ENCODE peak calls at places on chromosomes 11 and 22, in four cellular contexts. One of them, this sample, is unnamed.

GRCh38 chr11:107915229-107915628 is 13.0 kb upstream of the RAB39A start:
- DNase-seq in K562: no peak
- DNase-seq in HepG2: no peak
- DNase-seq in GM12878: no peak
- DNase-seq in this sample: no peak

GRCh38 chr11:848988-849824 is 6.6 kb downstream of the TSPAN4 start:
- DNase-seq in K562: no peak
- DNase-seq in HepG2: no peak
- DNase-seq in GM12878: no peak
- DNase-seq in this sample: peak; percentile 74

GRCh38 chr11:126734752-126735151 is 265.8 kb downstream of the KIRREL3 start:
- DNase-seq in K562: no peak
- DNase-seq in HepG2: no peak
- DNase-seq in GM12878: no peak
- DNase-seq in this sample: no peak

GRCh38 chr11:64856382-64857227 is 12.2 kb upstream of the CDC42BPG start:
- DNase-seq in GM12878: no peak
- DNase-seq in HepG2: peak; percentile 68
- DNase-seq in K562: no peak
- DNase-seq in this sample: no peak

GRCh38 chr11:123569387-123569786 is 85.0 kb downstream of the SCN3B start:
- DNase-seq in HepG2: no peak
- DNase-seq in GM12878: no peak
- DNase-seq in K562: no peak
- DNase-seq in this sample: no peak

GRCh38 chr11:60193687-60194433 is 11.0 kb upstream of the MS4A6A start:
- DNase-seq in HepG2: peak; percentile 58
- DNase-seq in GM12878: peak; percentile 80
- DNase-seq in K562: peak; percentile 75
- DNase-seq in this sample: peak; percentile 52

GRCh38 chr11:59680287-59681154 is 11.7 kb upstream of the PATL1 start:
- DNase-seq in K562: peak; percentile 92
- DNase-seq in GM12878: peak; percentile 20
- DNase-seq in HepG2: peak; percentile 73
- DNase-seq in this sample: peak; percentile 71

GRCh38 chr11:8253566-8253965 is 10.1 kb downstream of the LMO1 start:
- DNase-seq in GM12878: no peak
- DNase-seq in K562: no peak
- DNase-seq in HepG2: no peak
- DNase-seq in this sample: no peak

GRCh38 chr11:60925685-60926267 is 1.5 kb downstream of the TMEM132A start:
- DNase-seq in HepG2: no peak
- DNase-seq in GM12878: no peak
- DNase-seq in K562: no peak
- DNase-seq in this sample: no peak

GRCh38 chr11:109946322-109946846 is 146.8 kb upstream of the ZC3H12C start:
- DNase-seq in HepG2: peak; percentile 78
- DNase-seq in K562: peak; percentile 87
- DNase-seq in GM12878: peak; percentile 92
- DNase-seq in this sample: peak; percentile 75

GRCh38 chr22:29306830-29307657 is 594 bp downstream of the GAS2L1 start:
- DNase-seq in HepG2: peak; percentile 39
- DNase-seq in K562: peak; percentile 84
- DNase-seq in GM12878: no peak
- DNase-seq in this sample: peak; percentile 91

GRCh38 chr11:35662649-35663407 is at the start of gene TRIM44:
- DNase-seq in GM12878: peak; percentile 37
- DNase-seq in K562: peak; percentile 84
- DNase-seq in HepG2: peak; percentile 59
- DNase-seq in this sample: peak; percentile 68

GRCh38 chr22:24106385-24107381 is 74.6 kb upstream of the SUSD2 start:
- DNase-seq in HepG2: no peak
- DNase-seq in K562: no peak
- DNase-seq in GM12878: peak; percentile 41
- DNase-seq in this sample: no peak

GRCh38 chr11:103985041-103985440 is 51.4 kb upstream of the DDI1 start:
- DNase-seq in HepG2: no peak
- DNase-seq in K562: no peak
- DNase-seq in GM12878: no peak
- DNase-seq in this sample: no peak

GRCh38 chr22:42872821-42873220 is 15.7 kb upstream of the ARFGAP3 start:
- DNase-seq in HepG2: no peak
- DNase-seq in K562: no peak
- DNase-seq in GM12878: no peak
- DNase-seq in this sample: no peak

GRCh38 chr11:57640068-57640800 is 9.5 kb downstream of the YPEL4 start:
- DNase-seq in GM12878: no peak
- DNase-seq in K562: no peak
- DNase-seq in HepG2: no peak
- DNase-seq in this sample: no peak

GRCh38 chr11:93542753-93543246 is 391 bp downstream of the SMCO4 start:
- DNase-seq in GM12878: no peak
- DNase-seq in HepG2: no peak
- DNase-seq in K562: no peak
- DNase-seq in this sample: peak; percentile 50

GRCh38 chr22:50474711-50475651 is at the start of gene SBF1:
- DNase-seq in HepG2: peak; percentile 79
- DNase-seq in K562: peak; percentile 91
- DNase-seq in GM12878: peak; percentile 43
- DNase-seq in this sample: peak; percentile 100

GRCh38 chr22:50475652-50476002 is 792 bp upstream of the SBF1 start:
- DNase-seq in HepG2: no peak
- DNase-seq in K562: no peak
- DNase-seq in GM12878: no peak
- DNase-seq in this sample: no peak

GRCh38 chr22:50473088-50473487 is 1.7 kb downstream of the SBF1 start:
- DNase-seq in HepG2: peak; percentile 35
- DNase-seq in GM12878: no peak
- DNase-seq in K562: peak; percentile 46
- DNase-seq in this sample: peak; percentile 68

GRCh38 chr22:50471962-50472361 is 2.9 kb downstream of the SBF1 start:
- DNase-seq in HepG2: no peak
- DNase-seq in GM12878: no peak
- DNase-seq in K562: no peak
- DNase-seq in this sample: no peak

GRCh38 chr22:50473855-50474671 is 772 bp downstream of the SBF1 start:
- DNase-seq in K562: peak; percentile 24
- DNase-seq in HepG2: no peak
- DNase-seq in GM12878: no peak
- DNase-seq in this sample: peak; percentile 46
- TF ChIP-seq TARDBP in K562: no peak
- TF ChIP-seq TARDBP in HepG2: no peak
- TF ChIP-seq TARDBP in GM12878: no peak
- TF ChIP-seq TARDBP in this sample: no peak

DNA sequence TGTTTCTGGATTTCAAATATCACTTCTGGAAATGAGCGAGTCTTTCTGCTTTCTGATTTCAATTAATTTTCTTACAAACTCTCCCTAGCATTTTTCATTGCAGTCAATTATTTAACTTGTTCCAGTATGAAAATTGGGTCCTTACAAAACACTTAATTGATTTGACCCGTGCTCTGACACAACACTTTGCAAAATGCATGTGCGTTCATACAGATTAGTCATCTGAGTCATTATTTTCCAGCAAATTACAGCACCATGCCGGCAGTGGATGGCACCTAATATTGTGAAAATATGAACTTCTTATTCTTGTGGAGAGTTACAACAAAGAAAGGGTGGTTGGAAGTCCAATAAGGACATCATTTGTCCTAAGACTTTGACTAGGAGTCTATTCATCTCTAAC is 315.9 kb upstream of the CCDC90B start:
- DNase-seq in GM12878: no peak
- DNase-seq in K562: no peak
- DNase-seq in HepG2: no peak
- DNase-seq in this sample: no peak
- TF ChIP-seq SP1 in GM12878: no peak
- TF ChIP-seq SP1 in K562: no peak
- TF ChIP-seq SP1 in HepG2: no peak
- TF ChIP-seq SP1 in this sample: no peak

GRCh38 chr22:41052661-41053490 is 39.5 kb upstream of the EP300 start:
- DNase-seq in K562: no peak
- DNase-seq in HepG2: peak; percentile 33
- DNase-seq in GM12878: no peak
- DNase-seq in this sample: no peak

GRCh38 chr22:41062146-41062545 is 30.2 kb upstream of the EP300 start:
- DNase-seq in K562: no peak
- DNase-seq in GM12878: no peak
- DNase-seq in HepG2: no peak
- DNase-seq in this sample: no peak

GRCh38 chr22:41057076-41057475 is 35.3 kb upstream of the EP300 start:
- DNase-seq in GM12878: no peak
- DNase-seq in K562: no peak
- DNase-seq in HepG2: no peak
- DNase-seq in this sample: no peak
- TF ChIP-seq TARDBP in GM12878: no peak
- TF ChIP-seq TARDBP in K562: no peak
- TF ChIP-seq TARDBP in HepG2: no peak
- TF ChIP-seq TARDBP in this sample: no peak

GRCh38 chr11:124938970-124939369 is 3.1 kb upstream of the HEPACAM start:
- DNase-seq in K562: no peak
- DNase-seq in GM12878: no peak
- DNase-seq in HepG2: no peak
- DNase-seq in this sample: no peak
- TF ChIP-seq SP1 in K562: no peak
- TF ChIP-seq SP1 in GM12878: no peak
- TF ChIP-seq SP1 in HepG2: no peak
- TF ChIP-seq SP1 in this sample: no peak

This sample was measured in HEK293T.